ENCODE peak calls at places on chromosomes 1 and 21, in four cellular contexts. One of them, this sample, is unnamed.

GRCh38 chr1:87221008-87221407 is 107.7 kb upstream of the LMO4 start:
- DNase-seq in transverse colon: no peak
- DNase-seq in GM23338: no peak
- DNase-seq in endodermal cell: no peak
- DNase-seq in this sample: no peak

GRCh38 chr1:92291372-92291999 is 7.3 kb downstream of the GLMN start:
- DNase-seq in transverse colon: no peak
- DNase-seq in GM23338: peak; percentile 79
- DNase-seq in endodermal cell: peak; percentile 53
- DNase-seq in this sample: no peak

GRCh38 chr1:46288485-46289133 is 14.8 kb downstream of the LRRC41 start:
- DNase-seq in transverse colon: no peak
- DNase-seq in GM23338: peak; percentile 17
- DNase-seq in endodermal cell: no peak
- DNase-seq in this sample: no peak

GRCh38 chr1:51697160-51697559 is 80.3 kb downstream of the OSBPL9 start:
- DNase-seq in transverse colon: no peak
- DNase-seq in GM23338: no peak
- DNase-seq in endodermal cell: no peak
- DNase-seq in this sample: no peak

GRCh38 chr1:37040773-37041172 is 6.5 kb upstream of the GRIK3 start:
- DNase-seq in transverse colon: no peak
- DNase-seq in GM23338: no peak
- DNase-seq in endodermal cell: peak; percentile 56
- DNase-seq in this sample: no peak

GRCh38 chr1:235415008-235415904 is 48.0 kb downstream of the TBCE start:
- DNase-seq in transverse colon: peak; percentile 70
- DNase-seq in GM23338: peak; percentile 87
- DNase-seq in endodermal cell: peak; percentile 84
- DNase-seq in this sample: peak; percentile 66

GRCh38 chr1:181083842-181084605 is 4.5 kb upstream of the IER5 start:
- DNase-seq in transverse colon: peak; percentile 71
- DNase-seq in GM23338: peak; percentile 75
- DNase-seq in endodermal cell: peak; percentile 81
- DNase-seq in this sample: peak; percentile 76

GRCh38 chr1:17607644-17608581 is 68.4 kb downstream of the ARHGEF10L start:
- DNase-seq in transverse colon: no peak
- DNase-seq in GM23338: no peak
- DNase-seq in endodermal cell: no peak
- DNase-seq in this sample: no peak

GRCh38 chr1:228283043-228283371 is 75.2 kb downstream of the OBSCN start:
- DNase-seq in transverse colon: no peak
- DNase-seq in GM23338: peak; percentile 49
- DNase-seq in endodermal cell: peak; percentile 69
- DNase-seq in this sample: no peak

GRCh38 chr1:16254263-16254948 is 17.4 kb upstream of the CPLANE2 start:
- DNase-seq in transverse colon: no peak
- DNase-seq in GM23338: no peak
- DNase-seq in endodermal cell: no peak
- DNase-seq in this sample: no peak

GRCh38 chr1:235158680-235159079 is 2.4 kb downstream of the RBM34 start:
- DNase-seq in transverse colon: no peak
- DNase-seq in GM23338: no peak
- DNase-seq in endodermal cell: no peak
- DNase-seq in this sample: no peak

GRCh38 chr1:96409689-96410088 is 311.9 kb upstream of the PTBP2 start:
- DNase-seq in transverse colon: no peak
- DNase-seq in GM23338: no peak
- DNase-seq in endodermal cell: no peak
- DNase-seq in this sample: no peak

GRCh38 chr1:40838980-40839942 is 22.9 kb downstream of the CITED4 start:
- DNase-seq in transverse colon: no peak
- DNase-seq in GM23338: no peak
- DNase-seq in endodermal cell: peak; percentile 71
- DNase-seq in this sample: no peak

GRCh38 chr1:158101944-158102343 is 78.8 kb upstream of the CD1D start:
- DNase-seq in transverse colon: no peak
- DNase-seq in GM23338: no peak
- DNase-seq in endodermal cell: no peak
- DNase-seq in this sample: no peak

GRCh38 chr21:32463889-32464300 is 51.4 kb downstream of the EVA1C start:
- DNase-seq in transverse colon: no peak
- DNase-seq in GM23338: no peak
- DNase-seq in endodermal cell: no peak
- DNase-seq in this sample: no peak

GRCh38 chr1:47951026-47951425 is 46.2 kb downstream of the TRABD2B start:
- DNase-seq in transverse colon: no peak
- DNase-seq in GM23338: no peak
- DNase-seq in endodermal cell: no peak
- DNase-seq in this sample: no peak

GRCh38 chr1:16162163-16162822 is 6.4 kb upstream of the EPHA2 start:
- DNase-seq in transverse colon: peak; percentile 73
- DNase-seq in GM23338: peak; percentile 93
- DNase-seq in endodermal cell: peak; percentile 92
- DNase-seq in this sample: no peak

GRCh38 chr21:45974073-45975016 is 7.2 kb upstream of the COL6A1 start:
- DNase-seq in transverse colon: peak; percentile 31
- DNase-seq in GM23338: peak; percentile 72
- DNase-seq in endodermal cell: peak; percentile 87
- DNase-seq in this sample: peak; percentile 58
- H3K4me1 ChIP-seq in transverse colon: peaks cover 45% of the 10 kb centered on the region
- H3K4me1 ChIP-seq in GM23338: peaks cover 26% of the 10 kb centered on the region
- H3K4me1 ChIP-seq in endodermal cell: peaks cover 5% of the 10 kb centered on the region
- H3K4me1 ChIP-seq in this sample: peaks cover 13% of the 10 kb centered on the region

GRCh38 chr1:94063379-94063778 is 57.6 kb downstream of the ABCA4 start:
- DNase-seq in transverse colon: peak; percentile 35
- DNase-seq in GM23338: peak; percentile 62
- DNase-seq in endodermal cell: peak; percentile 69
- DNase-seq in this sample: peak; percentile 35
- H3K4me1 ChIP-seq in transverse colon: peaks cover 10% of the 10 kb centered on the region
- H3K4me1 ChIP-seq in GM23338: peaks cover 6% of the 10 kb centered on the region
- H3K4me1 ChIP-seq in endodermal cell: peaks cover 7% of the 10 kb centered on the region
- H3K4me1 ChIP-seq in this sample: peaks cover 10% of the 10 kb centered on the region

GRCh38 chr1:62682531-62682930 is 5.7 kb downstream of the DOCK7 start:
- DNase-seq in transverse colon: no peak
- DNase-seq in GM23338: no peak
- DNase-seq in endodermal cell: no peak
- DNase-seq in this sample: no peak
- H3K4me1 ChIP-seq in transverse colon: peaks cover 16% of the 10 kb centered on the region
- H3K4me1 ChIP-seq in GM23338: peaks cover 7% of the 10 kb centered on the region
- H3K4me1 ChIP-seq in endodermal cell: no peaks in the 10 kb centered on the region
- H3K4me1 ChIP-seq in this sample: no peaks in the 10 kb centered on the region

GRCh38 chr21:41716756-41717155 is 50.1 kb downstream of the RIPK4 start:
- DNase-seq in transverse colon: no peak
- DNase-seq in GM23338: no peak
- DNase-seq in endodermal cell: no peak
- DNase-seq in this sample: no peak

GRCh38 chr21:41719691-41720090 is 47.2 kb downstream of the RIPK4 start:
- DNase-seq in transverse colon: no peak
- DNase-seq in GM23338: no peak
- DNase-seq in endodermal cell: no peak
- DNase-seq in this sample: no peak

GRCh38 chr21:41717573-41718330 is 49.1 kb downstream of the RIPK4 start:
- DNase-seq in transverse colon: no peak
- DNase-seq in GM23338: no peak
- DNase-seq in endodermal cell: no peak
- DNase-seq in this sample: no peak

GRCh38 chr21:41722052-41723018 is 44.5 kb downstream of the RIPK4 start:
- DNase-seq in transverse colon: no peak
- DNase-seq in GM23338: no peak
- DNase-seq in endodermal cell: no peak
- DNase-seq in this sample: no peak

DNA sequence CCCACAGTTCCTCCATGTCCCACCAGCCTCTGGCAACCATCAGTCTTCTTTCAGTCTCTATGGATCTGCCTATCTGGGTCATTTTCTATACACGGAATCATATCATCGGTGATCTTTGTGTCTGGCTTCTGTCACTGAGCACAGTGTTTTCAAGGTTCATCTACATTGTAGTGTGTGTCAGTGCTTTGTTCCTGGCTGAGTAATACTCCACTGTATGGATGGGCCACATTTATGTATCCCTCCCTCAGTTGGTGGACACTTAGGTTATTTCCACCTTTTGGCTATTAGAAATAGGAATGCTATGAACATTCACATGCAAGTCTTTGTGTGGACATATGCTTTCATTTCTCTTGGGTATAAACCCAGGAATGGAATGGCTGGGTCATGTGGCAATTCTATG is 46.6 kb downstream of the RIPK4 start:
- DNase-seq in transverse colon: no peak
- DNase-seq in GM23338: no peak
- DNase-seq in endodermal cell: no peak
- DNase-seq in this sample: no peak
- H3K4me1 ChIP-seq in transverse colon: peaks cover 8% of the 10 kb centered on the region
- H3K4me1 ChIP-seq in GM23338: no peaks in the 10 kb centered on the region
- H3K4me1 ChIP-seq in endodermal cell: peaks cover 23% of the 10 kb centered on the region
- H3K4me1 ChIP-seq in this sample: no peaks in the 10 kb centered on the region

DNA sequence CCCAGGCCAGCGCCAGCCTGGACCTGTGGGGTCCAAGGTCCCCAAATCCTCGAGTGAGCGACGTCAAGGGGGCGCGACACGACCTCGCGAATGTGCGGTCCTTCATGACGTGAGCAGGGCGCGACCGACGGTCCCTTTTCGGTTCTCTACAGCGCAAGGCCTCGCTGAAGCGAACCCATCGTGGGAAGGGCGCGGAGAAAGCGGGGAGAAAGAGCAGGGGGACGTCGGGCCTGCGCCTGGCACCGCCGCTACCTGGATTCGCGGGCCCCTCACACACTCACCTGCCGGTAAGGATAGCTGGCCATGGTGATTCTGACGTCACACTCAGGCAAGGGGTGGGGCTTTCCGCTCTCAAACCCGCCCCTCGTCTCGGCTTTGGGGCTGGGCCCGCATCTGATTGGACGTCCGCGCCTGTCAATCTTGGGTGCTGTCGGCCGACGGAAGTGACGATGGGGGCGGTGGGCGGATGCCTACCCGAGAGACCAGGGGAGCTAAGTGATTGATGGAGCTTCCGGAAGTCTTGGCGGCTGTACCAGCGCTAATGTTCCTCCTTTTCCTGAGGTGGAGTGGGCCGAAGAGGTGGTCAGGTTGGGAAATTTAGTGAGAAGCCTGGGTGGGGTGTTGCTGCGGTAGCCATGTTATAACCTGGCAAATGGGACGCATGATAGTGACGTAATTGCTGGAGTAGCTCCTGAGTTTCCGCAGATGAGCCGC is at the start of gene PEF1:
- DNase-seq in transverse colon: peak; percentile 99
- DNase-seq in GM23338: peak; percentile 99
- DNase-seq in endodermal cell: peak; percentile 100
- DNase-seq in this sample: peak; percentile 99
- H3K4me1 ChIP-seq in transverse colon: peaks cover 8% of the 10 kb centered on the region
- H3K4me1 ChIP-seq in GM23338: peaks cover 36% of the 10 kb centered on the region
- H3K4me1 ChIP-seq in endodermal cell: peaks cover 12% of the 10 kb centered on the region
- H3K4me1 ChIP-seq in this sample: peaks cover 10% of the 10 kb centered on the region

GRCh38 chr1:11352058-11352715 is 79.2 kb downstream of the UBIAD1 start:
- DNase-seq in transverse colon: no peak
- DNase-seq in GM23338: no peak
- DNase-seq in endodermal cell: no peak
- DNase-seq in this sample: no peak

GRCh38 chr1:11355594-11356467 is 82.8 kb downstream of the UBIAD1 start:
- DNase-seq in transverse colon: no peak
- DNase-seq in GM23338: peak; percentile 94
- DNase-seq in endodermal cell: peak; percentile 88
- DNase-seq in this sample: no peak

GRCh38 chr1:11358991-11359390 is 86.0 kb downstream of the UBIAD1 start:
- DNase-seq in transverse colon: no peak
- DNase-seq in GM23338: no peak
- DNase-seq in endodermal cell: no peak
- DNase-seq in this sample: no peak

GRCh38 chr1:11357291-11357690 is 84.3 kb downstream of the UBIAD1 start:
- DNase-seq in transverse colon: no peak
- DNase-seq in GM23338: peak; percentile 57
- DNase-seq in endodermal cell: no peak
- DNase-seq in this sample: no peak

GRCh38 chr1:11354893-11355593 is 82.0 kb downstream of the UBIAD1 start:
- DNase-seq in transverse colon: no peak
- DNase-seq in GM23338: peak; percentile 61
- DNase-seq in endodermal cell: no peak
- DNase-seq in this sample: no peak
- H3K4me1 ChIP-seq in transverse colon: no peaks in the 10 kb centered on the region
- H3K4me1 ChIP-seq in GM23338: peaks cover 58% of the 10 kb centered on the region
- H3K4me1 ChIP-seq in endodermal cell: no peaks in the 10 kb centered on the region
- H3K4me1 ChIP-seq in this sample: no peaks in the 10 kb centered on the region

GRCh38 chr1:202355944-202356553 is 7.5 kb downstream of the PPP1R12B start:
- DNase-seq in transverse colon: no peak
- DNase-seq in GM23338: no peak
- DNase-seq in endodermal cell: no peak
- DNase-seq in this sample: no peak
- H3K4me1 ChIP-seq in transverse colon: no peaks in the 10 kb centered on the region
- H3K4me1 ChIP-seq in GM23338: peaks cover 33% of the 10 kb centered on the region
- H3K4me1 ChIP-seq in endodermal cell: no peaks in the 10 kb centered on the region
- H3K4me1 ChIP-seq in this sample: no peaks in the 10 kb centered on the region